ENCODE peak calls at places on chromosomes 4 and X, in nine cellular contexts. One of them, this sample, is unnamed.

GRCh38 chr4:108030332-108030731 is 40.6 kb downstream of the HADH start:
- DNase-seq in fibroblast of mammary gland: peak
- DNase-seq in epithelial cell of proximal tubule: no peak
- DNase-seq in dorsolateral prefrontal cortex: no peak
- DNase-seq in IMR-90: peak
- DNase-seq in heart left ventricle: peak
- DNase-seq in upper lobe of right lung: no peak
- DNase-seq in AG04450: peak
- DNase-seq in PC-3: peak
- DNase-seq in this sample: peak

GRCh38 chr4:128854433-128854832 is 44.9 kb downstream of the JADE1 start:
- DNase-seq in PC-3: no peak
- DNase-seq in epithelial cell of proximal tubule: no peak
- DNase-seq in AG04450: no peak
- DNase-seq in dorsolateral prefrontal cortex: no peak
- DNase-seq in fibroblast of mammary gland: peak
- DNase-seq in IMR-90: peak
- DNase-seq in heart left ventricle: no peak
- DNase-seq in upper lobe of right lung: no peak
- DNase-seq in this sample: peak

GRCh38 chr4:78845469-78845868 is 69.3 kb downstream of the BMP2K start:
- DNase-seq in dorsolateral prefrontal cortex: no peak
- DNase-seq in PC-3: no peak
- DNase-seq in AG04450: no peak
- DNase-seq in epithelial cell of proximal tubule: no peak
- DNase-seq in heart left ventricle: no peak
- DNase-seq in IMR-90: no peak
- DNase-seq in upper lobe of right lung: no peak
- DNase-seq in fibroblast of mammary gland: peak
- DNase-seq in this sample: no peak

GRCh38 chrX:155819966-155820491 is 61.1 kb upstream of the VAMP7 start:
- DNase-seq in heart left ventricle: peak
- DNase-seq in PC-3: peak
- DNase-seq in dorsolateral prefrontal cortex: no peak
- DNase-seq in fibroblast of mammary gland: peak
- DNase-seq in AG04450: peak
- DNase-seq in IMR-90: peak
- DNase-seq in epithelial cell of proximal tubule: peak
- DNase-seq in upper lobe of right lung: no peak
- DNase-seq in this sample: peak

GRCh38 chr4:169238445-169238844 is 32.3 kb downstream of the SH3RF1 start:
- DNase-seq in upper lobe of right lung: no peak
- DNase-seq in dorsolateral prefrontal cortex: no peak
- DNase-seq in heart left ventricle: peak
- DNase-seq in AG04450: no peak
- DNase-seq in PC-3: peak
- DNase-seq in IMR-90: peak
- DNase-seq in fibroblast of mammary gland: peak
- DNase-seq in epithelial cell of proximal tubule: no peak
- DNase-seq in this sample: no peak

GRCh38 chr4:18020145-18020670 is 1.3 kb downstream of the LCORL start:
- DNase-seq in upper lobe of right lung: no peak
- DNase-seq in heart left ventricle: no peak
- DNase-seq in fibroblast of mammary gland: peak
- DNase-seq in AG04450: no peak
- DNase-seq in epithelial cell of proximal tubule: peak
- DNase-seq in dorsolateral prefrontal cortex: no peak
- DNase-seq in PC-3: peak
- DNase-seq in IMR-90: peak
- DNase-seq in this sample: peak

GRCh38 chr4:150156543-150156942 is 78.3 kb downstream of the DCLK2 start:
- DNase-seq in PC-3: no peak
- DNase-seq in epithelial cell of proximal tubule: no peak
- DNase-seq in heart left ventricle: no peak
- DNase-seq in dorsolateral prefrontal cortex: no peak
- DNase-seq in fibroblast of mammary gland: no peak
- DNase-seq in AG04450: no peak
- DNase-seq in IMR-90: no peak
- DNase-seq in upper lobe of right lung: no peak
- DNase-seq in this sample: no peak

GRCh38 chrX:13190051-13190450 is 129.8 kb downstream of the ATXN3L start:
- DNase-seq in epithelial cell of proximal tubule: no peak
- DNase-seq in fibroblast of mammary gland: no peak
- DNase-seq in AG04450: no peak
- DNase-seq in upper lobe of right lung: no peak
- DNase-seq in PC-3: peak
- DNase-seq in IMR-90: no peak
- DNase-seq in heart left ventricle: no peak
- DNase-seq in dorsolateral prefrontal cortex: no peak
- DNase-seq in this sample: no peak

GRCh38 chrX:51837926-51838325 is 55.5 kb upstream of the MAGED1 start:
- DNase-seq in AG04450: no peak
- DNase-seq in epithelial cell of proximal tubule: peak
- DNase-seq in IMR-90: peak
- DNase-seq in PC-3: no peak
- DNase-seq in upper lobe of right lung: no peak
- DNase-seq in heart left ventricle: peak
- DNase-seq in dorsolateral prefrontal cortex: no peak
- DNase-seq in fibroblast of mammary gland: peak
- DNase-seq in this sample: peak

GRCh38 chr4:54093609-54094240 is 6.2 kb upstream of the GSX2 start:
- DNase-seq in epithelial cell of proximal tubule: no peak
- DNase-seq in fibroblast of mammary gland: no peak
- DNase-seq in AG04450: no peak
- DNase-seq in upper lobe of right lung: no peak
- DNase-seq in heart left ventricle: no peak
- DNase-seq in PC-3: no peak
- DNase-seq in dorsolateral prefrontal cortex: no peak
- DNase-seq in IMR-90: no peak
- DNase-seq in this sample: no peak

GRCh38 chr4:40629401-40630334 is at the start of gene RBM47:
- DNase-seq in heart left ventricle: peak
- DNase-seq in PC-3: peak
- DNase-seq in dorsolateral prefrontal cortex: no peak
- DNase-seq in IMR-90: peak
- DNase-seq in epithelial cell of proximal tubule: no peak
- DNase-seq in AG04450: no peak
- DNase-seq in upper lobe of right lung: peak
- DNase-seq in fibroblast of mammary gland: peak
- DNase-seq in this sample: peak

GRCh38 chr4:42713371-42713770 is 56.5 kb upstream of the ATP8A1 start:
- DNase-seq in IMR-90: no peak
- DNase-seq in upper lobe of right lung: no peak
- DNase-seq in dorsolateral prefrontal cortex: no peak
- DNase-seq in heart left ventricle: no peak
- DNase-seq in AG04450: no peak
- DNase-seq in fibroblast of mammary gland: no peak
- DNase-seq in PC-3: no peak
- DNase-seq in epithelial cell of proximal tubule: no peak
- DNase-seq in this sample: no peak

GRCh38 chr4:161585011-161585410 is 578.8 kb downstream of the FSTL5 start:
- DNase-seq in epithelial cell of proximal tubule: no peak
- DNase-seq in heart left ventricle: no peak
- DNase-seq in AG04450: no peak
- DNase-seq in IMR-90: no peak
- DNase-seq in dorsolateral prefrontal cortex: peak
- DNase-seq in PC-3: no peak
- DNase-seq in fibroblast of mammary gland: no peak
- DNase-seq in upper lobe of right lung: no peak
- DNase-seq in this sample: no peak

GRCh38 chrX:154348646-154349358 is 25.6 kb downstream of the FLNA start:
- DNase-seq in IMR-90: no peak
- DNase-seq in heart left ventricle: peak
- DNase-seq in PC-3: no peak
- DNase-seq in AG04450: no peak
- DNase-seq in dorsolateral prefrontal cortex: no peak
- DNase-seq in fibroblast of mammary gland: no peak
- DNase-seq in epithelial cell of proximal tubule: no peak
- DNase-seq in upper lobe of right lung: peak
- DNase-seq in this sample: no peak

GRCh38 chr4:71473541-71474240 is 134.9 kb downstream of the SLC4A4 start:
- DNase-seq in IMR-90: no peak
- DNase-seq in PC-3: no peak
- DNase-seq in upper lobe of right lung: no peak
- DNase-seq in AG04450: no peak
- DNase-seq in heart left ventricle: no peak
- DNase-seq in dorsolateral prefrontal cortex: no peak
- DNase-seq in epithelial cell of proximal tubule: no peak
- DNase-seq in fibroblast of mammary gland: no peak
- DNase-seq in this sample: peak

DNA sequence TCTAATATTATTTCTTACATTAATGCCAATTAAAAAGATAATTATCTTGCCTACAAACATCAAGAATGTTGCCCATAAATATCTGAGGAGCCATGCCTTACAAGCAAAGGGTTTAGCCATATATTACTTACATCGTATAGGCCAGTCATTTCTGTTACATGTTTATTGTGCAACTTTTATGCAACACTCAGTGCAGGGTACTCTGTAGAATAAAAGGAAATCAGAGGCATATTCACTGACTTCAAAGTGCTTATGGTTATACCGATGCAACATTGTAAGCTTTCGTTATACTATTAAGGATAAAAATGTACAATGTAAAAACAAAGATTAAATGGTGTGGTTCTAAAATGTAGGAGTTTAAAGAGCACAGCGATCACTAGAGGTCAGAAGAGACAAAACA is 315.9 kb downstream of the PCDH10 start:
- DNase-seq in PC-3: no peak
- DNase-seq in upper lobe of right lung: no peak
- DNase-seq in heart left ventricle: no peak
- DNase-seq in epithelial cell of proximal tubule: no peak
- DNase-seq in AG04450: no peak
- DNase-seq in dorsolateral prefrontal cortex: no peak
- DNase-seq in IMR-90: no peak
- DNase-seq in fibroblast of mammary gland: no peak
- DNase-seq in this sample: no peak
- TF ChIP-seq CTCF in PC-3: no peak
- TF ChIP-seq CTCF in upper lobe of right lung: no peak
- TF ChIP-seq CTCF in heart left ventricle: no peak
- TF ChIP-seq CTCF in epithelial cell of proximal tubule: no peak
- TF ChIP-seq CTCF in AG04450: no peak
- TF ChIP-seq CTCF in dorsolateral prefrontal cortex: no peak
- TF ChIP-seq CTCF in IMR-90: no peak
- TF ChIP-seq CTCF in fibroblast of mammary gland: no peak
- TF ChIP-seq CTCF in this sample: no peak

DNA sequence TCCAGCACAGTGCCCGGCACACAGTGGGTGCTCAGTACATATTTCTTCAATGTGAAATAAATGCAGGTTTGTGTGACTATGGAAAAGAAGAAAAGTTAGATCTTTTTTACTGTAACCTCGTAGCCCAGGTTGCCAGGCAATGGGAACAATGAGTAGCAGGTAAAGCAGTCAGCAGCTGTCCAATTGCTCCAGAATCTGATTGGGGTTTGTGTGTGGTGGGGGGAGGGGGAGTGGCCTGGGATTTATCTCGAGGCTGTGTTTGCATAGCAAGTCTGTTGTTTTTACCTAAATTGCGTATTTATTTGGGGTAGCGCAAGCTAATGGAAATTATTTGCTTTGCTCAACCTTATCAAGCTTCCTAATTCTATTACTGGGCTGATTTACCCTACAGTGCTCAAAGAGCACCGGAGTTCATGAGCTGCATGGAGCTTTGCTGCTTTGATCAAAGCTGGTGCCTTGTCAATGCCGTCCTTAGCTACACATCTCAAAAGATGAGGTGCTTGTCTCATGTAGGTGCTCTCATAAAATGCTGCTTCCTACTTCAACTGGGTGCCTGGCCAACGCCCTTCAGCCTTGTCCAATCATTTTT is 145.0 kb upstream of the DGKK start:
- DNase-seq in epithelial cell of proximal tubule: no peak
- DNase-seq in PC-3: no peak
- DNase-seq in IMR-90: no peak
- DNase-seq in upper lobe of right lung: no peak
- DNase-seq in fibroblast of mammary gland: no peak
- DNase-seq in AG04450: no peak
- DNase-seq in dorsolateral prefrontal cortex: no peak
- DNase-seq in heart left ventricle: no peak
- DNase-seq in this sample: no peak
- H3K4me3 ChIP-seq in epithelial cell of proximal tubule: no peak
- H3K4me3 ChIP-seq in PC-3: no peak
- H3K4me3 ChIP-seq in IMR-90: no peak
- H3K4me3 ChIP-seq in upper lobe of right lung: no peak
- H3K4me3 ChIP-seq in fibroblast of mammary gland: no peak
- H3K4me3 ChIP-seq in AG04450: no peak
- H3K4me3 ChIP-seq in dorsolateral prefrontal cortex: no peak
- H3K4me3 ChIP-seq in heart left ventricle: no peak
- H3K4me3 ChIP-seq in this sample: no peak

DNA sequence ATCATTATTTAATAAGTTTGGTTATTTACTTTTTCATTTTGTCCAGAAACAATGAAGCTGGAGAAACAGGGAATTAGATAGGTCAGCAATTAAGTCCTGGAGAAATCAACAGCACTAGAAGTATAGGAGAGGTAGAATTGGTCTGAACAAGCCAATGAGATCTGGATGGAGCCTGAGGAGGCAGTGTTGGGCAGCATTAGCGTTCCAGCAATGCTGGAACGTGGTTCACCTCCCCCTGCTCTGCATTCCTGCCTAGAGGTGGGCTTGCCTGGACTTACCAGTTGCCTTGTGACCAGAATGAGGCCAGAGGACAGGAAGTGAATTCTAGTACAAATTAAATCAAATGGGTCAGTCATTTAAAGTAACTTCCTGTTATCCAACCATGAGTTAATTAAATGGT is 4.6 kb downstream of the RASSF6 start:
- DNase-seq in PC-3: no peak
- DNase-seq in heart left ventricle: no peak
- DNase-seq in dorsolateral prefrontal cortex: no peak
- DNase-seq in upper lobe of right lung: no peak
- DNase-seq in epithelial cell of proximal tubule: peak
- DNase-seq in IMR-90: no peak
- DNase-seq in fibroblast of mammary gland: no peak
- DNase-seq in AG04450: no peak
- DNase-seq in this sample: no peak
- TF ChIP-seq CTCF in PC-3: no peak
- TF ChIP-seq CTCF in heart left ventricle: no peak
- TF ChIP-seq CTCF in dorsolateral prefrontal cortex: no peak
- TF ChIP-seq CTCF in upper lobe of right lung: no peak
- TF ChIP-seq CTCF in epithelial cell of proximal tubule: peak
- TF ChIP-seq CTCF in IMR-90: no peak
- TF ChIP-seq CTCF in fibroblast of mammary gland: no peak
- TF ChIP-seq CTCF in AG04450: no peak
- TF ChIP-seq CTCF in this sample: no peak

DNA sequence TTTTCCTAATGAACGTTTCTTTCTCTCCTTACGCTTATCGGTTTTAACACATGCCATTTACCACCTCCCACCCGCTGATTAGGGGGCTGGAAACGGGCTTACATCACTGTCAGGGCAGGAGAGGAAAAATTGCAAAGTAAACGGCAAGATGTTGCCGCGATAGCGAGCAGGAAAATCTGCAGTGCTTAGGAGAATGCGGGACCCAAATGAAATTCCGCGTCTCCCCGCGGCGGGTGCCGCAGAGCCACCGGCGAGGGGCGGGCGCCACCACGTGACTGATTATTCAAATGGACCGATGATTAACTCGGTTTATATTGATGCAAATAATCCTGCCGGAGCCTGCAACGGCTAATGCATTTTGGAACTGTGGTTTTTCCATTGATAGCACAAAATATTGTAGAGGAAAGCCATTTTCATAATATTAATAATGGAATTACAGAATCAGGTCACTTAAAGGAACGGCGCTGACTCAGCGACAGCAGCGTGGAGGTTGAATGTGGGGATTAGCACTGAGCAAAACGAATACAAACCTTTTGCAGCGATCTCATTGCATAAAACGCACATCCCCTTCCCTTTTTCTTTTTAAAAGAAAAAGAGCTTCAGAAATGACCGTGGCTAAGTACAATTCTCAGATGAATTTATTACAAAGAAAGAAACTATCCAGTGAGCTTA is 224.2 kb downstream of the STIM2 start:
- DNase-seq in dorsolateral prefrontal cortex: peak
- DNase-seq in fibroblast of mammary gland: peak
- DNase-seq in epithelial cell of proximal tubule: no peak
- DNase-seq in IMR-90: peak
- DNase-seq in PC-3: peak
- DNase-seq in heart left ventricle: peak
- DNase-seq in upper lobe of right lung: peak
- DNase-seq in AG04450: no peak
- DNase-seq in this sample: no peak
- H3K4me3 ChIP-seq in dorsolateral prefrontal cortex: peak
- H3K4me3 ChIP-seq in fibroblast of mammary gland: peak
- H3K4me3 ChIP-seq in epithelial cell of proximal tubule: peak
- H3K4me3 ChIP-seq in IMR-90: peak
- H3K4me3 ChIP-seq in PC-3: peak
- H3K4me3 ChIP-seq in heart left ventricle: peak
- H3K4me3 ChIP-seq in upper lobe of right lung: peak
- H3K4me3 ChIP-seq in AG04450: peak
- H3K4me3 ChIP-seq in this sample: no peak